ENCODE peak calls at places on chromosomes 16 and 17, in four cellular contexts. One of them, this sample, is unnamed. For H3K9me3, the result is how much of the 10 kb centered on the place peaks cover.

GRCh38 chr17:80663783-80664206 is 119.2 kb downstream of the RPTOR start:
- DNase-seq in A549: no peak
- DNase-seq in ovary: peak
- DNase-seq in naive thymus-derived CD4-positive, alpha-beta T cell: peak
- DNase-seq in this sample: no peak

GRCh38 chr16:47196457-47196856 is 52.7 kb upstream of the NETO2 start:
- DNase-seq in naive thymus-derived CD4-positive, alpha-beta T cell: no peak
- DNase-seq in ovary: no peak
- DNase-seq in A549: no peak
- DNase-seq in this sample: no peak

GRCh38 chr17:43442711-43443110 is 41.1 kb upstream of the DHX8 start:
- DNase-seq in A549: no peak
- DNase-seq in naive thymus-derived CD4-positive, alpha-beta T cell: no peak
- DNase-seq in ovary: peak
- DNase-seq in this sample: no peak

GRCh38 chr16:79509221-79509631 is 91.3 kb downstream of the MAF start:
- DNase-seq in naive thymus-derived CD4-positive, alpha-beta T cell: no peak
- DNase-seq in ovary: no peak
- DNase-seq in A549: no peak
- DNase-seq in this sample: no peak

GRCh38 chr17:41814195-41814594 is 1.4 kb downstream of the FKBP10 start:
- DNase-seq in naive thymus-derived CD4-positive, alpha-beta T cell: no peak
- DNase-seq in ovary: no peak
- DNase-seq in A549: no peak
- DNase-seq in this sample: no peak

GRCh38 chr16:84990782-84991181 is 20.6 kb downstream of the ZDHHC7 start:
- DNase-seq in naive thymus-derived CD4-positive, alpha-beta T cell: no peak
- DNase-seq in A549: no peak
- DNase-seq in ovary: no peak
- DNase-seq in this sample: no peak

GRCh38 chr16:66131156-66131807 is 235.2 kb upstream of the CDH5 start:
- DNase-seq in A549: no peak
- DNase-seq in naive thymus-derived CD4-positive, alpha-beta T cell: no peak
- DNase-seq in ovary: no peak
- DNase-seq in this sample: no peak

GRCh38 chr16:30184430-30185140 is 1.2 kb downstream of the CORO1A start:
- DNase-seq in ovary: peak
- DNase-seq in naive thymus-derived CD4-positive, alpha-beta T cell: no peak
- DNase-seq in A549: no peak
- DNase-seq in this sample: peak

GRCh38 chr16:58384437-58385055 is 7.7 kb upstream of the GINS3 start:
- DNase-seq in A549: no peak
- DNase-seq in ovary: no peak
- DNase-seq in naive thymus-derived CD4-positive, alpha-beta T cell: no peak
- DNase-seq in this sample: no peak

GRCh38 chr16:57282510-57283213 is 1.8 kb downstream of the PLLP start:
- DNase-seq in ovary: no peak
- DNase-seq in A549: no peak
- DNase-seq in naive thymus-derived CD4-positive, alpha-beta T cell: no peak
- DNase-seq in this sample: no peak

GRCh38 chr16:57899771-57900661 is 70.9 kb downstream of the CNGB1 start:
- DNase-seq in naive thymus-derived CD4-positive, alpha-beta T cell: peak
- DNase-seq in ovary: peak
- DNase-seq in A549: peak
- DNase-seq in this sample: peak

GRCh38 chr16:59397638-59398037 is 663.5 kb upstream of the GOT2 start:
- DNase-seq in ovary: no peak
- DNase-seq in naive thymus-derived CD4-positive, alpha-beta T cell: no peak
- DNase-seq in A549: no peak
- DNase-seq in this sample: no peak

GRCh38 chr17:51733166-51733565 is 425.3 kb downstream of the CA10 start:
- DNase-seq in ovary: no peak
- DNase-seq in A549: no peak
- DNase-seq in naive thymus-derived CD4-positive, alpha-beta T cell: no peak
- DNase-seq in this sample: no peak

GRCh38 chr17:58911741-58912343 is 156.2 kb downstream of the PPM1E start:
- DNase-seq in A549: no peak
- DNase-seq in naive thymus-derived CD4-positive, alpha-beta T cell: no peak
- DNase-seq in ovary: no peak
- DNase-seq in this sample: no peak

GRCh38 chr16:22291860-22292692 is 5.1 kb upstream of the POLR3E start:
- DNase-seq in ovary: no peak
- DNase-seq in A549: no peak
- DNase-seq in naive thymus-derived CD4-positive, alpha-beta T cell: no peak
- DNase-seq in this sample: no peak

GRCh38 chr16:15041260-15042011 is 14.4 kb downstream of the NTAN1 start:
- DNase-seq in naive thymus-derived CD4-positive, alpha-beta T cell: no peak
- DNase-seq in A549: no peak
- DNase-seq in ovary: peak
- DNase-seq in this sample: no peak

GRCh38 chr16:76235426-76235825 is 41.8 kb upstream of the CNTNAP4 start:
- DNase-seq in A549: no peak
- DNase-seq in naive thymus-derived CD4-positive, alpha-beta T cell: no peak
- DNase-seq in ovary: no peak
- DNase-seq in this sample: no peak

GRCh38 chr17:81691608-81692007 is 7.8 kb downstream of the HGS start:
- DNase-seq in ovary: no peak
- DNase-seq in A549: no peak
- DNase-seq in naive thymus-derived CD4-positive, alpha-beta T cell: no peak
- DNase-seq in this sample: no peak

GRCh38 chr16:1991135-1991551 is 1.4 kb downstream of the SYNGR3 start:
- DNase-seq in A549: no peak
- DNase-seq in ovary: no peak
- DNase-seq in naive thymus-derived CD4-positive, alpha-beta T cell: no peak
- DNase-seq in this sample: no peak

GRCh38 chr17:64020068-64020766 is at the start of gene ICAM2:
- DNase-seq in ovary: no peak
- DNase-seq in naive thymus-derived CD4-positive, alpha-beta T cell: peak
- DNase-seq in A549: no peak
- DNase-seq in this sample: peak

GRCh38 chr17:8499171-8499570 is 63.5 kb downstream of the NDEL1 start:
- DNase-seq in naive thymus-derived CD4-positive, alpha-beta T cell: no peak
- DNase-seq in A549: no peak
- DNase-seq in ovary: no peak
- DNase-seq in this sample: no peak

GRCh38 chr16:85983606-85984005 is 84.6 kb downstream of the IRF8 start:
- DNase-seq in naive thymus-derived CD4-positive, alpha-beta T cell: no peak
- DNase-seq in A549: no peak
- DNase-seq in ovary: no peak
- DNase-seq in this sample: no peak

GRCh38 chr16:19005561-19006445 is 22.1 kb downstream of the TMC7 start:
- DNase-seq in A549: peak
- DNase-seq in naive thymus-derived CD4-positive, alpha-beta T cell: no peak
- DNase-seq in ovary: no peak
- DNase-seq in this sample: no peak

DNA sequence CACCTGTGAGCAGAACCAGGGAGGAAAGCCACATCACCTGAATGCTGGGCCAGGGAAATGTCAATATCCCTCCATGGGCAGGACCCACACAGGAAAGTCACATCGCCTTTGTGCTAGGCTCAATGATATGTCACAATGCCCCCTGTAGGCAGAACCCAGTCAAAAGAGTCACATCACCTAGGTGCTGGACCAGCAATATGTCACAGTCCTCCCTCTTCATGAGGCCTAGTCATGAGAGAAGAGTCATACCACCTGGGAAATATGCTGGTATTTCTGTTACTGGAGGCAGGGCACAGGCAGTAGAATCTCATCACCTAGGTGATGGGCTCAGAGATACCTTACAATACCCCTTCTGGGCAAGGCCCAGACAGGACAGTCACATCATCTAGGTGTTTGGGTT is 1843.4 kb downstream of the TP53TG3F start:
- DNase-seq in A549: no peak
- DNase-seq in naive thymus-derived CD4-positive, alpha-beta T cell: no peak
- DNase-seq in ovary: no peak
- DNase-seq in this sample: no peak
- H3K9me3 ChIP-seq in A549: under half
- H3K9me3 ChIP-seq in naive thymus-derived CD4-positive, alpha-beta T cell: under half
- H3K9me3 ChIP-seq in ovary: under half
- H3K9me3 ChIP-seq in this sample: under half

GRCh38 chr16:35631261-35631945 is 2172.0 kb downstream of the TP53TG3F start:
- DNase-seq in ovary: no peak
- DNase-seq in naive thymus-derived CD4-positive, alpha-beta T cell: no peak
- DNase-seq in A549: no peak
- DNase-seq in this sample: no peak

GRCh38 chr16:35637683-35638082 is 2178.3 kb downstream of the TP53TG3F start:
- DNase-seq in naive thymus-derived CD4-positive, alpha-beta T cell: no peak
- DNase-seq in ovary: no peak
- DNase-seq in A549: no peak
- DNase-seq in this sample: no peak

GRCh38 chr16:35642322-35642835 is 2183.0 kb downstream of the TP53TG3F start:
- DNase-seq in ovary: no peak
- DNase-seq in A549: no peak
- DNase-seq in naive thymus-derived CD4-positive, alpha-beta T cell: no peak
- DNase-seq in this sample: no peak

GRCh38 chr16:35639233-35640205 is 2180.1 kb downstream of the TP53TG3F start:
- DNase-seq in ovary: no peak
- DNase-seq in A549: no peak
- DNase-seq in naive thymus-derived CD4-positive, alpha-beta T cell: no peak
- DNase-seq in this sample: no peak

DNA sequence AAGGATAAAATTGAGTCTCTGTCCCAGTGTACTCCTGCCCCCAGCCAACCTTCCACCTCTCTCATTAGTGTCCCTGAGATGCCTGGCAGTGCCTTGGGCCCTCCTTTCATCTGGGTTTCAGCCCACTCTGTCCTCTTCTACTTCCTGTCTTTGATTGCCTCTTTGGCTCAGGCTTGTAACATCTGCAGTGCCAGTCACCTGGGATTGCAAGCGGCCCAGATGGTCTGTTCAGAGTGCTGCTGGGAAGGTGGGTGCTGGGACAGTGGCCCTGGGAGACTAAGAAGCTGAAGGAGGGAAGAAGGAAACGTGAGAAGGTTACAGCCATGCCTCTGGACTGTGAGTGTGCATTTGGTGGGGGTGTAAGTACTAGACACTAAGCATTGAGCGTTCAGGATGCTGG is 2177.4 kb downstream of the TP53TG3F start:
- DNase-seq in ovary: no peak
- DNase-seq in naive thymus-derived CD4-positive, alpha-beta T cell: no peak
- DNase-seq in A549: no peak
- DNase-seq in this sample: no peak
- H3K9me3 ChIP-seq in ovary: under half
- H3K9me3 ChIP-seq in naive thymus-derived CD4-positive, alpha-beta T cell: under half
- H3K9me3 ChIP-seq in A549: under half
- H3K9me3 ChIP-seq in this sample: under half

GRCh38 chr16:68563631-68564366 is 24.7 kb downstream of the ZFP90 start:
- DNase-seq in ovary: no peak
- DNase-seq in naive thymus-derived CD4-positive, alpha-beta T cell: no peak
- DNase-seq in A549: no peak
- DNase-seq in this sample: no peak
- H3K9me3 ChIP-seq in ovary: under half
- H3K9me3 ChIP-seq in naive thymus-derived CD4-positive, alpha-beta T cell: under half
- H3K9me3 ChIP-seq in A549: half or more
- H3K9me3 ChIP-seq in this sample: under half

GRCh38 chr16:73027655-73028220 is 20.2 kb downstream of the ZFHX3 start:
- DNase-seq in naive thymus-derived CD4-positive, alpha-beta T cell: no peak
- DNase-seq in ovary: no peak
- DNase-seq in A549: no peak
- DNase-seq in this sample: no peak
- H3K9me3 ChIP-seq in naive thymus-derived CD4-positive, alpha-beta T cell: under half
- H3K9me3 ChIP-seq in ovary: under half
- H3K9me3 ChIP-seq in A549: under half
- H3K9me3 ChIP-seq in this sample: under half

DNA sequence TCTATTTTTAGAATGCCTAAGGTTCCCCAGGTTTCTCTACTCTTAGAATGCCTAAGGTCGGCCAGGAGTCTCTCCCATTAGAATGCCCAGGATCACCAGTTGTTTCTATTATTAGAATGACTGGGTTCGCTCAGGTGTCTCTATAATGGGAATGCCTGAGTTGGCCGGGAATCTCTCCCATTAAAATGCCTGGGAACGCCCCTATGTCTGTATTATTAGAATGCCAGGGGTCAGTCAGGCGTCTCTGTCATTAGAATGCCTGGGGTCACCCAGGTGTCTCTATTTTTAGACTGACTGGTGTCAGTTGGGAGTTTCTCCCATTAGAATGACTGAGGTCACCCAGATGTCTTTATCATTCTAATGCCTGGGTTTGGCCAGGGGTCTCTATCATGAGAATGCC is 2252.5 kb downstream of the TP53TG3F start:
- DNase-seq in A549: no peak
- DNase-seq in ovary: no peak
- DNase-seq in naive thymus-derived CD4-positive, alpha-beta T cell: no peak
- DNase-seq in this sample: no peak
- H3K9me3 ChIP-seq in A549: under half
- H3K9me3 ChIP-seq in ovary: under half
- H3K9me3 ChIP-seq in naive thymus-derived CD4-positive, alpha-beta T cell: under half
- H3K9me3 ChIP-seq in this sample: under half

GRCh38 chr16:31916056-31916488 is 42.5 kb downstream of the ZNF267 start:
- DNase-seq in naive thymus-derived CD4-positive, alpha-beta T cell: no peak
- DNase-seq in ovary: no peak
- DNase-seq in A549: no peak
- DNase-seq in this sample: no peak

DNA sequence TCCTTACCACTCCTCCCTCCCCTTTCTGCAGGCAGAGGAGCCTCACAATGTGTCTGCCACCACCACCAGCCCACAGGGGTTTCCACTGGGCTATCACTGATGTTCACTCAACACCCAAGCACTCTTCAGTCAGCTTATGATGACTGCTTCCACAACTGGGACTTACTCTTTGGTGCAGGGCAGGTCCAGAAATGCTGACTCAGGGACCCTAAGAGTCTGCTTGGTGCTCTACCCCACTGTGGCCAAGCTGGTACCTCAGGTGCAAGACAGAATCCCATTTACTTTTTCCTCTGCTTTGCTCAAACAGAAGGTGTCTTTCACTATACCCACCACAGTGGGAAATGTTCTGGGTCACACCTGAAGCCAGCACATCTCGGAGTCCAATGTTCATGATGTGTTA is 40.1 kb downstream of the ZNF267 start:
- DNase-seq in naive thymus-derived CD4-positive, alpha-beta T cell: no peak
- DNase-seq in A549: no peak
- DNase-seq in ovary: no peak
- DNase-seq in this sample: no peak
- H3K9me3 ChIP-seq in naive thymus-derived CD4-positive, alpha-beta T cell: under half
- H3K9me3 ChIP-seq in A549: half or more
- H3K9me3 ChIP-seq in ovary: under half
- H3K9me3 ChIP-seq in this sample: half or more

This sample was measured in T-helper 17 cell.